ENCODE peak calls at places on chromosomes 1 and 21, in six cellular contexts. L is A172; Q is effector memory CD4-positive, alpha-beta T cell; E is Peyer's patch; B is endothelial cell; F is neuronal stem cell. S is an unnamed sample.

GRCh38 chr1:174469052-174469451 is 21.3 kb downstream of the GPR52 start:
- DNase-seq in L (no peak), Q (no peak), E (no peak), B (no peak), F (no peak), S (no peak)

GRCh38 chr21:39712976-39713375 is 32.0 kb upstream of the IGSF5 start:
- DNase-seq in L (no peak), Q (no peak), E (no peak), B (no peak), F (no peak), S (peak; percentile 45)

GRCh38 chr21:45529785-45530422 is 12.3 kb downstream of the SLC19A1 start:
- DNase-seq in L (no peak), Q (no peak), E (no peak), B (no peak), F (no peak), S (no peak)

GRCh38 chr1:17655922-17656321 is 99.2 kb upstream of the ACTL8 start:
- DNase-seq in L (no peak), Q (no peak), E (no peak), B (no peak), F (no peak), S (no peak)

GRCh38 chr1:148161252-148161901 is 9.3 kb upstream of the NBPF11 start:
- DNase-seq in L (no peak), Q (no peak), E (no peak), B (no peak), F (no peak), S (no peak)

GRCh38 chr1:41513388-41513745 is 28.9 kb upstream of the EDN2 start:
- DNase-seq in L (no peak), Q (no peak), E (no peak), B (peak; percentile 49), F (no peak), S (no peak)

GRCh38 chr1:185439727-185440415 is 122.8 kb upstream of the IVNS1ABP start:
- DNase-seq in L (peak; percentile 78), Q (no peak), E (no peak), B (no peak), F (no peak), S (no peak)

GRCh38 chr1:169367686-169368405 is at the start of the genes BLZF1 and NME7:
- DNase-seq in L (peak; percentile 98), Q (peak; percentile 97), E (peak; percentile 98), B (peak; percentile 90), F (peak; percentile 86), S (peak; percentile 99)

GRCh38 chr1:43938383-43938782 is 4.8 kb downstream of the ARTN start:
- DNase-seq in L (no peak), Q (no peak), E (no peak), B (no peak), F (no peak), S (no peak)

GRCh38 chr1:48903291-48903690 is 126.6 kb upstream of the BEND5 start:
- DNase-seq in L (no peak), Q (no peak), E (no peak), B (no peak), F (no peak), S (no peak)

GRCh38 chr1:35544976-35545375 is 12.2 kb downstream of the KIAA0319L start:
- DNase-seq in L (peak; percentile 11), Q (peak; percentile 36), E (peak; percentile 34), B (peak; percentile 55), F (no peak), S (no peak)

GRCh38 chr1:116415699-116416533 is 42.9 kb downstream of the ATP1A1 start:
- DNase-seq in L (no peak), Q (no peak), E (no peak), B (no peak), F (peak; percentile 29), S (peak; percentile 15)

GRCh38 chr21:43603230-43603626 is 56.1 kb downstream of the HSF2BP start:
- DNase-seq in L (no peak), Q (no peak), E (no peak), B (no peak), F (no peak), S (no peak)

GRCh38 chr1:48870596-48870995 is 93.9 kb upstream of the BEND5 start:
- DNase-seq in L (peak; percentile 1), Q (no peak), E (peak; percentile 17), B (no peak), F (no peak), S (no peak)

GRCh38 chr1:109341944-109342925 is 35.4 kb upstream of the MYBPHL start:
- DNase-seq in L (no peak), Q (no peak), E (no peak), B (no peak), F (no peak), S (no peak)

GRCh38 chr1:50502147-50502546 is 78.9 kb upstream of the DMRTA2 start:
- DNase-seq in L (no peak), Q (no peak), E (no peak), B (no peak), F (no peak), S (no peak)

GRCh38 chr1:226135059-226135651 is 51.4 kb downstream of the ACBD3 start:
- DNase-seq in L (no peak), Q (no peak), E (no peak), B (no peak), F (no peak), S (peak; percentile 82)

GRCh38 chr1:62849031-62849430 is 65.1 kb downstream of the ATG4C start:
- DNase-seq in L (no peak), Q (no peak), E (no peak), B (no peak), F (no peak), S (no peak)

GRCh38 chr1:31934706-31935629 is 3.2 kb downstream of the PTP4A2 start:
- DNase-seq in L (peak; percentile 50), Q (no peak), E (no peak), B (no peak), F (no peak), S (peak; percentile 67)

GRCh38 chr1:107750364-107750959 is 214.5 kb downstream of the VAV3 start:
- DNase-seq in L (peak; percentile 60), Q (no peak), E (peak; percentile 39), B (peak; percentile 65), F (peak; percentile 62), S (peak; percentile 82)

S was measured in colonic mucosa.